ENCODE peak calls at places on chromosomes 13 and 19, in five cellular contexts. L, Z, K, Y and P are unnamed samples.

GRCh38 chr13:43558312-43558711 is 228.5 kb downstream of the ENOX1 start:
- DNase-seq in L (no peak), Z (no peak), K (no peak), Y (no peak), P (no peak)

GRCh38 chr13:21872795-21873194 is 201.9 kb downstream of the FGF9 start:
- DNase-seq in L (no peak), Z (no peak), K (no peak), Y (peak; percentile 12), P (no peak)

GRCh38 chr13:44412341-44412935 is 38.8 kb downstream of the SERP2 start:
- DNase-seq in L (no peak), Z (no peak), K (no peak), Y (no peak), P (no peak)

GRCh38 chr19:20422616-20423205 is 142.9 kb downstream of the ZNF737 start:
- DNase-seq in L (no peak), Z (no peak), K (peak; percentile 38), Y (no peak), P (no peak)

GRCh38 chr13:43232866-43233265 is 209.5 kb downstream of the DNAJC15 start:
- DNase-seq in L (no peak), Z (no peak), K (no peak), Y (peak; percentile 77), P (peak; percentile 33)

GRCh38 chr13:113914333-113915011 is 50.6 kb upstream of the GAS6 start:
- DNase-seq in L (peak; percentile 28), Z (no peak), K (no peak), Y (no peak), P (no peak)

GRCh38 chr19:5579286-5579685 is 11.5 kb upstream of the TINCR start:
- DNase-seq in L (no peak), Z (no peak), K (no peak), Y (no peak), P (no peak)

GRCh38 chr13:34346626-34347025 is 528.7 kb downstream of the RFC3 start:
- DNase-seq in L (no peak), Z (no peak), K (no peak), Y (no peak), P (no peak)

GRCh38 chr19:28429356-28429755 is 783.6 kb downstream of the UQCRFS1 start:
- DNase-seq in L (no peak), Z (no peak), K (no peak), Y (no peak), P (no peak)

GRCh38 chr19:52662631-52663030 is 24.5 kb upstream of the ZNF83 start:
- DNase-seq in L (no peak), Z (no peak), K (no peak), Y (no peak), P (no peak)

GRCh38 chr19:4639531-4640246 is 373 bp downstream of the TNFAIP8L1 start:
- DNase-seq in L (peak; percentile 63), Z (no peak), K (no peak), Y (no peak), P (no peak)

GRCh38 chr19:58305065-58305931 is at the start of gene ERVK3-1:
- DNase-seq in L (peak; percentile 96), Z (peak; percentile 96), K (peak; percentile 99), Y (peak; percentile 98), P (peak; percentile 96)

GRCh38 chr13:33761744-33762143 is 56.2 kb upstream of the RFC3 start:
- DNase-seq in L (no peak), Z (no peak), K (no peak), Y (no peak), P (peak; percentile 11)

GRCh38 chr13:114088863-114089262 is 43.6 kb downstream of the RASA3 start:
- DNase-seq in L (no peak), Z (no peak), K (no peak), Y (no peak), P (no peak)

GRCh38 chr19:13985771-13986347 is 20.3 kb downstream of the RFX1 start:
- DNase-seq in L (no peak), Z (no peak), K (no peak), Y (no peak), P (no peak)

GRCh38 chr19:52270266-52270885 is 989 bp downstream of the ZNF766 start:
- DNase-seq in L (no peak), Z (peak; percentile 19), K (no peak), Y (peak; percentile 17), P (no peak)

GRCh38 chr13:105333416-105333815 is 1202.0 kb downstream of the EFNB2 start:
- DNase-seq in L (no peak), Z (no peak), K (no peak), Y (peak; percentile 29), P (peak; percentile 74)

GRCh38 chr13:44311011-44311481 is 62.6 kb upstream of the SERP2 start:
- DNase-seq in L (no peak), Z (no peak), K (no peak), Y (peak; percentile 52), P (no peak)

GRCh38 chr13:73870970-73871935 is 263.0 kb downstream of the KLF12 start:
- DNase-seq in L (no peak), Z (peak; percentile 47), K (no peak), Y (peak; percentile 96), P (peak; percentile 97)

GRCh38 chr13:24618219-24618955 is 61.8 kb upstream of the ATP12A start:
- DNase-seq in L (no peak), Z (no peak), K (no peak), Y (no peak), P (no peak)

GRCh38 chr19:38033658-38034150 is 126.7 kb downstream of the SIPA1L3 start:
- DNase-seq in L (no peak), Z (no peak), K (no peak), Y (no peak), P (no peak)

GRCh38 chr13:93249259-93249917 is 22.8 kb downstream of the GPC6 start:
- DNase-seq in L (no peak), Z (no peak), K (no peak), Y (peak; percentile 95), P (peak; percentile 92)

DNA sequence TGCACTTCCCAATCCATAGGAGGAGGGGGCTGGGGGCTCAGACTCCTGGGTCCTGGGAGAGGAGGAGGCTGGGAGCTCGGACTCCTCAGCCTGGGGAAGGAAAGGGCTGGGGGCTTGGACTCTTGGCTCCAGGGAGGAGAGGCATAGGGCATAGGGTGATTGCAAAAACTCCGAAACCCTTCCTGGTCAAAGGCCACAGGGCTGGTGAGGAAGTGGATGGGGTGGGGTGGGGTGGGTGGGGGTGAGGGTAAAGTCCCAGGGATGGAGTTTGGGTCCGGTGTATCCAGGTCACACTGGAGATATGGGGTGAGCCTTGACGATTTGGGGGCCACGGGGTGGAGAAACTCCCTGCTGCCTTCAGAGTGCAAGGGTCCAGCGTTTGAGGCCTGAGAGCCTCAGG is 2.8 kb downstream of the MYH14 start:
- DNase-seq in L (peak; percentile 80), Z (no peak), K (no peak), Y (no peak), P (no peak)
- H3K4me3 ChIP-seq in L (no peak overlapping the region), Z (no peak overlapping the region), K (peak overlapping the region; percentile 29), Y (no peak overlapping the region), P (no peak overlapping the region)

GRCh38 chr19:17579523-17580244 is 24.2 kb downstream of the COLGALT1 start:
- DNase-seq in L (peak; percentile 80), Z (peak; percentile 44), K (peak; percentile 85), Y (peak; percentile 26), P (peak; percentile 40)

GRCh38 chr19:17580470-17581000 is 25.1 kb downstream of the COLGALT1 start:
- DNase-seq in L (no peak), Z (no peak), K (no peak), Y (no peak), P (no peak)

GRCh38 chr19:17575871-17576757 is 20.7 kb downstream of the COLGALT1 start:
- DNase-seq in L (no peak), Z (no peak), K (no peak), Y (no peak), P (no peak)

GRCh38 chr19:17577698-17578097 is 22.2 kb downstream of the COLGALT1 start:
- DNase-seq in L (no peak), Z (no peak), K (no peak), Y (no peak), P (no peak)

GRCh38 chr19:17576758-17577532 is 21.5 kb downstream of the COLGALT1 start:
- DNase-seq in L (peak; percentile 86), Z (no peak), K (peak; percentile 89), Y (no peak), P (no peak)
- H3K36me3 ChIP-seq in L (no peaks in the 10 kb centered on the region), Z (peaks cover 93% of the 10 kb centered on the region), K (peaks cover 99% of the 10 kb centered on the region), Y (peaks cover 51% of the 10 kb centered on the region), P (peaks cover 79% of the 10 kb centered on the region)

GRCh38 chr19:34246340-34246739 is 8.0 kb upstream of the GARRE1 start:
- DNase-seq in L (no peak), Z (no peak), K (no peak), Y (no peak), P (no peak)

GRCh38 chr19:34248941-34249340 is 5.4 kb upstream of the GARRE1 start:
- DNase-seq in L (no peak), Z (no peak), K (no peak), Y (no peak), P (no peak)

GRCh38 chr19:34244611-34245299 is 9.6 kb upstream of the GARRE1 start:
- DNase-seq in L (no peak), Z (no peak), K (no peak), Y (peak; percentile 38), P (no peak)

GRCh38 chr19:34241513-34242337 is 12.6 kb upstream of the GARRE1 start:
- DNase-seq in L (peak; percentile 76), Z (no peak), K (no peak), Y (no peak), P (no peak)

GRCh38 chr19:34243876-34244578 is 10.3 kb upstream of the GARRE1 start:
- DNase-seq in L (no peak), Z (no peak), K (no peak), Y (no peak), P (no peak)
- TF ChIP-seq CTCF in L (no peak), Z (no peak), K (no peak), Y (no peak), P (no peak)

GRCh38 chr13:112710855-112711527 is 21.2 kb downstream of the ATP11A start:
- DNase-seq in L (peak; percentile 30), Z (no peak), K (peak; percentile 42), Y (no peak), P (no peak)
- H3K4me3 ChIP-seq in L (no peak overlapping the region), Z (no peak overlapping the region), K (no peak overlapping the region), Y (no peak overlapping the region), P (no peak overlapping the region)

DNA sequence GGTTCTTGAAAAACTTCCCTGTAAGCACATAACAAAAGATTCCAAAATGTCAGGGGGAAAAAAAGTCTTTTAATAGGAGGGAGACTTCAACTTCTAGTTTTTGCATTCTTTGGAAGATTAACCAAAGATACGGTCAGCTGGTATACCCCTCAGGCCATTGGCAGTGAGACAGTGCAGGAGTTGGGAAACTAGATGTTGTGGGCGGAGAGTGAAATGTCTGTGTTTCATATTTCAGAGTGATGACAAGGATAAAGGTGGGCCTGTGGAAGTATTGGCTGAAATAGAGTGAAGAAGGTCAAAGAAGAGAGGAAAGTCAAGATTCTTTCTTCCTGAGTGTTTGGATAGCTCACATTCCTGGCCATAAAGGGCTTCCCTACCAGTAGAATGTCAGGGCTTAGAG is 40.8 kb downstream of the CYP2B6 start:
- DNase-seq in L (no peak), Z (no peak), K (no peak), Y (no peak), P (no peak)
- H3K36me3 ChIP-seq in L (no peaks in the 10 kb centered on the region), Z (no peaks in the 10 kb centered on the region), K (no peaks in the 10 kb centered on the region), Y (no peaks in the 10 kb centered on the region), P (no peaks in the 10 kb centered on the region)